ENCODE peak calls at places on chromosomes 6 and 20, in six cellular contexts. One of them, this sample, is unnamed. For H3K27me3, the result is how much of the 10 kb centered on the place peaks cover.

GRCh38 chr6:5202941-5203340 is 57.8 kb downstream of the LYRM4 start:
- DNase-seq in HCT116: no peak
- DNase-seq in hepatocyte: no peak
- DNase-seq in PC-3: no peak
- DNase-seq in MM.1S: no peak
- DNase-seq in GM23338: no peak
- DNase-seq in this sample: no peak

GRCh38 chr6:123519191-123519510 is 117.6 kb downstream of the TRDN start:
- DNase-seq in hepatocyte: no peak
- DNase-seq in GM23338: no peak
- DNase-seq in HCT116: no peak
- DNase-seq in PC-3: no peak
- DNase-seq in MM.1S: no peak
- DNase-seq in this sample: no peak

GRCh38 chr6:17091122-17091521 is 10.7 kb upstream of the STMND1 start:
- DNase-seq in HCT116: no peak
- DNase-seq in hepatocyte: no peak
- DNase-seq in PC-3: peak
- DNase-seq in GM23338: peak
- DNase-seq in MM.1S: no peak
- DNase-seq in this sample: peak

GRCh38 chr20:53939554-53940355 is 130.6 kb downstream of the BCAS1 start:
- DNase-seq in HCT116: peak
- DNase-seq in GM23338: peak
- DNase-seq in MM.1S: peak
- DNase-seq in PC-3: peak
- DNase-seq in hepatocyte: peak
- DNase-seq in this sample: peak

GRCh38 chr20:9668356-9668755 is 154.0 kb downstream of the LAMP5 start:
- DNase-seq in MM.1S: no peak
- DNase-seq in hepatocyte: no peak
- DNase-seq in HCT116: no peak
- DNase-seq in GM23338: no peak
- DNase-seq in PC-3: no peak
- DNase-seq in this sample: no peak

GRCh38 chr6:6577736-6578135 is 10.8 kb upstream of the LY86 start:
- DNase-seq in MM.1S: no peak
- DNase-seq in HCT116: no peak
- DNase-seq in hepatocyte: no peak
- DNase-seq in GM23338: no peak
- DNase-seq in PC-3: peak
- DNase-seq in this sample: no peak

GRCh38 chr20:50416930-50417329 is 93.3 kb upstream of the PTPN1 start:
- DNase-seq in PC-3: no peak
- DNase-seq in HCT116: no peak
- DNase-seq in MM.1S: no peak
- DNase-seq in hepatocyte: no peak
- DNase-seq in GM23338: no peak
- DNase-seq in this sample: no peak

GRCh38 chr6:42279966-42280629 is 62.4 kb upstream of the MRPS10 start:
- DNase-seq in PC-3: peak
- DNase-seq in GM23338: peak
- DNase-seq in MM.1S: no peak
- DNase-seq in hepatocyte: no peak
- DNase-seq in HCT116: no peak
- DNase-seq in this sample: no peak

GRCh38 chr20:49821850-49822249 is 9.2 kb downstream of the SLC9A8 start:
- DNase-seq in hepatocyte: no peak
- DNase-seq in MM.1S: no peak
- DNase-seq in HCT116: no peak
- DNase-seq in PC-3: peak
- DNase-seq in GM23338: no peak
- DNase-seq in this sample: no peak

GRCh38 chr20:6580486-6580885 is 187.0 kb upstream of the BMP2 start:
- DNase-seq in HCT116: no peak
- DNase-seq in GM23338: no peak
- DNase-seq in hepatocyte: no peak
- DNase-seq in PC-3: no peak
- DNase-seq in MM.1S: no peak
- DNase-seq in this sample: no peak

GRCh38 chr6:7047071-7047470 is 60.7 kb upstream of the RREB1 start:
- DNase-seq in PC-3: no peak
- DNase-seq in hepatocyte: no peak
- DNase-seq in HCT116: no peak
- DNase-seq in MM.1S: no peak
- DNase-seq in GM23338: no peak
- DNase-seq in this sample: no peak

GRCh38 chr6:69542494-69542893 is 254.3 kb downstream of the LMBRD1 start:
- DNase-seq in hepatocyte: no peak
- DNase-seq in MM.1S: peak
- DNase-seq in GM23338: no peak
- DNase-seq in HCT116: no peak
- DNase-seq in PC-3: no peak
- DNase-seq in this sample: no peak

GRCh38 chr6:154672086-154672485 is 61.1 kb upstream of the SCAF8 start:
- DNase-seq in hepatocyte: no peak
- DNase-seq in PC-3: no peak
- DNase-seq in GM23338: no peak
- DNase-seq in HCT116: no peak
- DNase-seq in MM.1S: no peak
- DNase-seq in this sample: no peak

GRCh38 chr20:36439040-36439730 is 102.1 kb upstream of the MYL9 start:
- DNase-seq in GM23338: peak
- DNase-seq in hepatocyte: peak
- DNase-seq in PC-3: peak
- DNase-seq in MM.1S: peak
- DNase-seq in HCT116: peak
- DNase-seq in this sample: peak

GRCh38 chr20:51446656-51447055 is 95.9 kb downstream of the NFATC2 start:
- DNase-seq in hepatocyte: peak
- DNase-seq in GM23338: no peak
- DNase-seq in HCT116: peak
- DNase-seq in PC-3: peak
- DNase-seq in MM.1S: no peak
- DNase-seq in this sample: no peak

GRCh38 chr6:96015791-96016776 is at the start of gene FUT9:
- DNase-seq in GM23338: peak
- DNase-seq in hepatocyte: peak
- DNase-seq in MM.1S: peak
- DNase-seq in HCT116: no peak
- DNase-seq in PC-3: no peak
- DNase-seq in this sample: peak

GRCh38 chr20:61724376-61724775 is 341.3 kb downstream of the TAF4 start:
- DNase-seq in hepatocyte: no peak
- DNase-seq in PC-3: no peak
- DNase-seq in GM23338: peak
- DNase-seq in MM.1S: no peak
- DNase-seq in HCT116: no peak
- DNase-seq in this sample: peak

GRCh38 chr6:32047539-32047854 is 9.3 kb downstream of the CYP21A2 start:
- DNase-seq in HCT116: no peak
- DNase-seq in MM.1S: no peak
- DNase-seq in PC-3: no peak
- DNase-seq in hepatocyte: no peak
- DNase-seq in GM23338: no peak
- DNase-seq in this sample: no peak

GRCh38 chr6:381742-382461 is 9.7 kb upstream of the IRF4 start:
- DNase-seq in GM23338: no peak
- DNase-seq in PC-3: no peak
- DNase-seq in hepatocyte: no peak
- DNase-seq in MM.1S: peak
- DNase-seq in HCT116: no peak
- DNase-seq in this sample: no peak

GRCh38 chr6:107489636-107490567 is at the start of gene SOBP:
- DNase-seq in PC-3: no peak
- DNase-seq in HCT116: no peak
- DNase-seq in hepatocyte: peak
- DNase-seq in MM.1S: peak
- DNase-seq in GM23338: peak
- DNase-seq in this sample: peak

GRCh38 chr6:37141291-37142046 is 28.5 kb upstream of the PIM1 start:
- DNase-seq in HCT116: no peak
- DNase-seq in GM23338: peak
- DNase-seq in hepatocyte: peak
- DNase-seq in MM.1S: peak
- DNase-seq in PC-3: no peak
- DNase-seq in this sample: peak

GRCh38 chr20:62159835-62160234 is 16.3 kb downstream of the SS18L1 start:
- DNase-seq in MM.1S: no peak
- DNase-seq in GM23338: no peak
- DNase-seq in HCT116: peak
- DNase-seq in hepatocyte: no peak
- DNase-seq in PC-3: peak
- DNase-seq in this sample: no peak

GRCh38 chr6:116158641-116159040 is 32.7 kb upstream of the COL10A1 start:
- DNase-seq in HCT116: no peak
- DNase-seq in MM.1S: no peak
- DNase-seq in GM23338: no peak
- DNase-seq in hepatocyte: no peak
- DNase-seq in PC-3: no peak
- DNase-seq in this sample: no peak

GRCh38 chr6:74409447-74409846 is 713.4 kb downstream of the CD109 start:
- DNase-seq in hepatocyte: peak
- DNase-seq in HCT116: peak
- DNase-seq in PC-3: peak
- DNase-seq in GM23338: peak
- DNase-seq in MM.1S: peak
- DNase-seq in this sample: peak

GRCh38 chr20:62984666-62985065 is 22.1 kb downstream of the BHLHE23 start:
- DNase-seq in HCT116: no peak
- DNase-seq in GM23338: no peak
- DNase-seq in PC-3: no peak
- DNase-seq in hepatocyte: no peak
- DNase-seq in MM.1S: no peak
- DNase-seq in this sample: no peak

GRCh38 chr20:8721098-8721497 is 347.8 kb upstream of the PLCB4 start:
- DNase-seq in MM.1S: peak
- DNase-seq in GM23338: peak
- DNase-seq in PC-3: peak
- DNase-seq in HCT116: peak
- DNase-seq in hepatocyte: peak
- DNase-seq in this sample: peak

GRCh38 chr6:27250277-27250954 is 2.9 kb downstream of the PRSS16 start:
- DNase-seq in HCT116: no peak
- DNase-seq in GM23338: peak
- DNase-seq in MM.1S: no peak
- DNase-seq in hepatocyte: no peak
- DNase-seq in PC-3: no peak
- DNase-seq in this sample: no peak
- TF ChIP-seq EZH2phosphoT487 in HCT116: no peak
- TF ChIP-seq EZH2phosphoT487 in GM23338: no peak
- TF ChIP-seq EZH2phosphoT487 in MM.1S: no peak
- TF ChIP-seq EZH2phosphoT487 in hepatocyte: no peak
- TF ChIP-seq EZH2phosphoT487 in PC-3: no peak
- TF ChIP-seq EZH2phosphoT487 in this sample: no peak

GRCh38 chr20:46563170-46563847 is 12.9 kb upstream of the OCSTAMP start:
- DNase-seq in HCT116: no peak
- DNase-seq in PC-3: no peak
- DNase-seq in MM.1S: no peak
- DNase-seq in GM23338: peak
- DNase-seq in hepatocyte: no peak
- DNase-seq in this sample: peak
- H3K27me3 ChIP-seq in HCT116: under half
- H3K27me3 ChIP-seq in PC-3: under half
- H3K27me3 ChIP-seq in MM.1S: under half
- H3K27me3 ChIP-seq in GM23338: under half
- H3K27me3 ChIP-seq in hepatocyte: under half
- H3K27me3 ChIP-seq in this sample: under half

GRCh38 chr20:42082611-42083010 is 464.4 kb upstream of the CHD6 start:
- DNase-seq in PC-3: peak
- DNase-seq in MM.1S: peak
- DNase-seq in HCT116: no peak
- DNase-seq in GM23338: no peak
- DNase-seq in hepatocyte: peak
- DNase-seq in this sample: no peak
- TF ChIP-seq EZH2phosphoT487 in PC-3: no peak
- TF ChIP-seq EZH2phosphoT487 in MM.1S: no peak
- TF ChIP-seq EZH2phosphoT487 in HCT116: no peak
- TF ChIP-seq EZH2phosphoT487 in GM23338: no peak
- TF ChIP-seq EZH2phosphoT487 in hepatocyte: no peak
- TF ChIP-seq EZH2phosphoT487 in this sample: no peak

GRCh38 chr20:37570419-37570818 is 42.7 kb upstream of the BLCAP start:
- DNase-seq in MM.1S: no peak
- DNase-seq in GM23338: no peak
- DNase-seq in hepatocyte: no peak
- DNase-seq in PC-3: no peak
- DNase-seq in HCT116: no peak
- DNase-seq in this sample: no peak
- H3K27me3 ChIP-seq in MM.1S: under half
- H3K27me3 ChIP-seq in GM23338: under half
- H3K27me3 ChIP-seq in hepatocyte: under half
- H3K27me3 ChIP-seq in PC-3: under half
- H3K27me3 ChIP-seq in HCT116: half or more
- H3K27me3 ChIP-seq in this sample: under half

GRCh38 chr20:52727740-52728456 is 244.3 kb upstream of the TSHZ2 start:
- DNase-seq in GM23338: no peak
- DNase-seq in MM.1S: no peak
- DNase-seq in hepatocyte: no peak
- DNase-seq in PC-3: no peak
- DNase-seq in HCT116: no peak
- DNase-seq in this sample: no peak
- TF ChIP-seq EZH2phosphoT487 in GM23338: no peak
- TF ChIP-seq EZH2phosphoT487 in MM.1S: no peak
- TF ChIP-seq EZH2phosphoT487 in hepatocyte: no peak
- TF ChIP-seq EZH2phosphoT487 in PC-3: no peak
- TF ChIP-seq EZH2phosphoT487 in HCT116: no peak
- TF ChIP-seq EZH2phosphoT487 in this sample: no peak

GRCh38 chr6:143961868-143962643 is 46.0 kb downstream of the PLAGL1 start:
- DNase-seq in HCT116: no peak
- DNase-seq in PC-3: no peak
- DNase-seq in GM23338: no peak
- DNase-seq in MM.1S: no peak
- DNase-seq in hepatocyte: no peak
- DNase-seq in this sample: peak

GRCh38 chr6:143964667-143965066 is 43.4 kb downstream of the PLAGL1 start:
- DNase-seq in MM.1S: no peak
- DNase-seq in hepatocyte: peak
- DNase-seq in PC-3: no peak
- DNase-seq in HCT116: no peak
- DNase-seq in GM23338: peak
- DNase-seq in this sample: peak

GRCh38 chr6:143962644-143962929 is 45.5 kb downstream of the PLAGL1 start:
- DNase-seq in MM.1S: no peak
- DNase-seq in GM23338: peak
- DNase-seq in PC-3: no peak
- DNase-seq in HCT116: no peak
- DNase-seq in hepatocyte: peak
- DNase-seq in this sample: peak

GRCh38 chr6:143965503-143966171 is 42.4 kb downstream of the PLAGL1 start:
- DNase-seq in hepatocyte: no peak
- DNase-seq in MM.1S: no peak
- DNase-seq in GM23338: no peak
- DNase-seq in PC-3: peak
- DNase-seq in HCT116: no peak
- DNase-seq in this sample: no peak

GRCh38 chr6:143963158-143963919 is 44.7 kb downstream of the PLAGL1 start:
- DNase-seq in GM23338: peak
- DNase-seq in MM.1S: no peak
- DNase-seq in HCT116: no peak
- DNase-seq in PC-3: no peak
- DNase-seq in hepatocyte: no peak
- DNase-seq in this sample: peak
- H3K27me3 ChIP-seq in GM23338: half or more
- H3K27me3 ChIP-seq in MM.1S: under half
- H3K27me3 ChIP-seq in HCT116: under half
- H3K27me3 ChIP-seq in PC-3: under half
- H3K27me3 ChIP-seq in hepatocyte: under half
- H3K27me3 ChIP-seq in this sample: half or more

This sample was measured in neural progenitor cell.